ENCODE peak calls at places on chromosomes 16 and 17, in ten cellular contexts. Y is ELF-1; N is GM19239; Z is stimulated activated CD4-positive, alpha-beta T cell treated with anti-CD3 and anti-CD28 coated beads, Interleukin-4, amount 100 ng/mL, for 1 hour; U is body of pancreas; O is EH; T is type B pancreatic cell; J is stomach; G is iris pigment epithelial cell; L is pulmonary artery endothelial cell. F is an unnamed sample.

GRCh38 chr16:69890114-69890890 is 60.8 kb upstream of the CLEC18A start:
- DNase-seq in Y (peak; percentile 93), N (no peak), Z (no peak), U (peak; percentile 77), O (peak; percentile 86), T (peak; percentile 73), J (peak; percentile 65), G (peak; percentile 44), L (peak; percentile 5), F (peak; percentile 26)

GRCh38 chr17:64315032-64315490 is 52.0 kb upstream of the TEX2 start:
- DNase-seq in Y (no peak), N (no peak), Z (no peak), U (peak; percentile 72), O (peak; percentile 38), T (no peak), J (peak; percentile 79), G (no peak), L (peak; percentile 85), F (no peak)

GRCh38 chr16:17106243-17106791 is 364.4 kb downstream of the XYLT1 start:
- DNase-seq in Y (peak; percentile 26), N (no peak), Z (no peak), U (no peak), O (no peak), T (no peak), J (no peak), G (no peak), L (no peak), F (no peak)

GRCh38 chr17:21039839-21040575 is 2.8 kb downstream of the USP22 start:
- DNase-seq in Y (peak; percentile 37), N (no peak), Z (peak; percentile 35), U (peak; percentile 25), O (peak; percentile 58), T (no peak), J (no peak), G (peak; percentile 52), L (no peak), F (no peak)

GRCh38 chr17:1422907-1423306 is 22.9 kb upstream of the YWHAE start:
- DNase-seq in Y (no peak), N (no peak), Z (no peak), U (no peak), O (peak; percentile 97), T (no peak), J (no peak), G (peak; percentile 97), L (peak; percentile 90), F (peak; percentile 68)

GRCh38 chr17:55177159-55177913 is 87.4 kb upstream of the HLF start:
- DNase-seq in Y (peak; percentile 4), N (no peak), Z (no peak), U (peak; percentile 23), O (peak; percentile 46), T (no peak), J (no peak), G (peak; percentile 20), L (peak; percentile 68), F (no peak)

GRCh38 chr17:59151591-59151990 is 3.4 kb downstream of the SKA2 start:
- DNase-seq in Y (no peak), N (no peak), Z (no peak), U (no peak), O (peak; percentile 19), T (no peak), J (no peak), G (peak; percentile 47), L (no peak), F (no peak)

GRCh38 chr16:68782198-68783174 is 45.4 kb downstream of the CDH1 start:
- DNase-seq in Y (no peak), N (no peak), Z (no peak), U (no peak), O (no peak), T (no peak), J (no peak), G (no peak), L (no peak), F (no peak)

GRCh38 chr17:15240617-15241016 is 24.5 kb downstream of the PMP22 start:
- DNase-seq in Y (no peak), N (no peak), Z (no peak), U (no peak), O (peak; percentile 57), T (no peak), J (no peak), G (peak; percentile 35), L (no peak), F (no peak)

GRCh38 chr17:77420804-77421634 is 280.2 kb downstream of the SEC14L1 start:
- DNase-seq in Y (peak; percentile 76), N (peak; percentile 67), Z (peak; percentile 47), U (peak; percentile 51), O (peak; percentile 94), T (no peak), J (no peak), G (peak; percentile 95), L (no peak), F (peak; percentile 87)

GRCh38 chr16:24689128-24689527 is 40.3 kb upstream of the TNRC6A start:
- DNase-seq in Y (peak; percentile 56), N (no peak), Z (no peak), U (no peak), O (peak; percentile 69), T (no peak), J (no peak), G (peak; percentile 68), L (no peak), F (peak; percentile 12)

GRCh38 chr17:17567631-17568030 is 23.9 kb downstream of the PEMT start:
- DNase-seq in Y (no peak), N (no peak), Z (no peak), U (peak; percentile 78), O (no peak), T (no peak), J (peak; percentile 82), G (no peak), L (no peak), F (no peak)

GRCh38 chr17:16915752-16916556 is 56.0 kb downstream of the TNFRSF13B start:
- DNase-seq in Y (peak; percentile 83), N (peak; percentile 64), Z (peak; percentile 20), U (peak; percentile 79), O (peak; percentile 67), T (peak; percentile 58), J (peak; percentile 67), G (peak; percentile 48), L (no peak), F (no peak)

GRCh38 chr17:15914400-15915165 is 30.3 kb upstream of the ADORA2B start:
- DNase-seq in Y (no peak), N (no peak), Z (no peak), U (no peak), O (peak; percentile 85), T (no peak), J (peak; percentile 9), G (peak; percentile 30), L (no peak), F (no peak)

GRCh38 chr17:29760279-29760721 is 137.6 kb upstream of the CORO6 start:
- DNase-seq in Y (peak; percentile 22), N (peak; percentile 24), Z (peak; percentile 50), U (no peak), O (peak; percentile 27), T (no peak), J (no peak), G (peak; percentile 59), L (no peak), F (no peak)

GRCh38 chr17:79792984-79793923 is 3.6 kb downstream of the CBX8 start:
- DNase-seq in Y (no peak), N (no peak), Z (no peak), U (no peak), O (peak; percentile 94), T (peak; percentile 72), J (no peak), G (peak; percentile 71), L (no peak), F (no peak)

GRCh38 chr16:68884867-68885266 is 41.5 kb downstream of the TANGO6 start:
- DNase-seq in Y (no peak), N (no peak), Z (no peak), U (no peak), O (no peak), T (no peak), J (no peak), G (no peak), L (peak; percentile 20), F (no peak)

GRCh38 chr16:54928421-54929089 is 2.1 kb upstream of the IRX5 start:
- DNase-seq in Y (no peak), N (no peak), Z (no peak), U (peak; percentile 36), O (peak; percentile 75), T (peak; percentile 75), J (peak; percentile 77), G (peak; percentile 16), L (no peak), F (no peak)

GRCh38 chr16:68480084-68480995 is 32.0 kb upstream of the SMPD3 start:
- DNase-seq in Y (no peak), N (no peak), Z (no peak), U (no peak), O (no peak), T (no peak), J (no peak), G (no peak), L (no peak), F (no peak)

GRCh38 chr16:88999457-89000206 is 22.6 kb upstream of the CBFA2T3 start:
- DNase-seq in Y (peak; percentile 51), N (no peak), Z (peak; percentile 16), U (no peak), O (no peak), T (no peak), J (no peak), G (no peak), L (no peak), F (no peak)

GRCh38 chr16:78638371-78638770 is 538.9 kb downstream of the WWOX start:
- DNase-seq in Y (peak; percentile 87), N (no peak), Z (no peak), U (no peak), O (no peak), T (no peak), J (no peak), G (no peak), L (no peak), F (no peak)

GRCh38 chr16:17416461-17417221 is 54.1 kb downstream of the XYLT1 start:
- DNase-seq in Y (peak; percentile 77), N (peak; percentile 81), Z (peak; percentile 30), U (peak; percentile 59), O (peak; percentile 81), T (no peak), J (no peak), G (no peak), L (no peak), F (no peak)

GRCh38 chr17:9044796-9045470 is 23.6 kb downstream of the NTN1 start:
- DNase-seq in Y (no peak), N (no peak), Z (no peak), U (no peak), O (no peak), T (no peak), J (no peak), G (no peak), L (no peak), F (no peak)

GRCh38 chr16:8958344-8958808 is 5.3 kb downstream of the USP7 start:
- DNase-seq in Y (peak; percentile 45), N (peak; percentile 27), Z (no peak), U (peak; percentile 42), O (peak; percentile 90), T (no peak), J (no peak), G (peak; percentile 64), L (no peak), F (no peak)

GRCh38 chr16:81237282-81237681 is 1.2 kb upstream of the BCO1 start:
- DNase-seq in Y (no peak), N (no peak), Z (no peak), U (peak; percentile 84), O (peak; percentile 37), T (no peak), J (peak; percentile 89), G (peak; percentile 10), L (no peak), F (no peak)

GRCh38 chr17:4499431-4500187 is 928 bp downstream of the SPNS2 start:
- DNase-seq in Y (peak; percentile 48), N (no peak), Z (peak; percentile 31), U (peak; percentile 30), O (no peak), T (no peak), J (no peak), G (peak; percentile 12), L (no peak), F (no peak)